ENCODE peak calls at places on chromosome 13, in six cellular contexts. One of them, this sample, is unnamed.

GRCh38 chr13:107907065-107907464 is 308.3 kb downstream of the LIG4 start:
- DNase-seq in naive thymus-derived CD8-positive, alpha-beta T cell: no peak
- DNase-seq in stimulated activated CD4-positive, alpha-beta T cell treated with anti-CD3 and anti-CD28 coated beads, Interleukin-1b, Interleukin-23, amount 100 ng/mL, for 1 hour: no peak
- DNase-seq in NCI-H82: no peak
- DNase-seq in T-helper 17 cell: no peak
- DNase-seq in cerebellar nuclear complex: no peak
- DNase-seq in this sample: no peak

GRCh38 chr13:62687727-62688126 is 1272.1 kb upstream of the PCDH20 start:
- DNase-seq in naive thymus-derived CD8-positive, alpha-beta T cell: no peak
- DNase-seq in stimulated activated CD4-positive, alpha-beta T cell treated with anti-CD3 and anti-CD28 coated beads, Interleukin-1b, Interleukin-23, amount 100 ng/mL, for 1 hour: no peak
- DNase-seq in NCI-H82: peak
- DNase-seq in T-helper 17 cell: no peak
- DNase-seq in cerebellar nuclear complex: no peak
- DNase-seq in this sample: no peak

GRCh38 chr13:94595006-94595942 is 678 bp downstream of the TGDS start:
- DNase-seq in naive thymus-derived CD8-positive, alpha-beta T cell: no peak
- DNase-seq in stimulated activated CD4-positive, alpha-beta T cell treated with anti-CD3 and anti-CD28 coated beads, Interleukin-1b, Interleukin-23, amount 100 ng/mL, for 1 hour: no peak
- DNase-seq in NCI-H82: peak
- DNase-seq in T-helper 17 cell: no peak
- DNase-seq in cerebellar nuclear complex: no peak
- DNase-seq in this sample: no peak

GRCh38 chr13:99610702-99611289 is 109.5 kb downstream of the TM9SF2 start:
- DNase-seq in naive thymus-derived CD8-positive, alpha-beta T cell: no peak
- DNase-seq in stimulated activated CD4-positive, alpha-beta T cell treated with anti-CD3 and anti-CD28 coated beads, Interleukin-1b, Interleukin-23, amount 100 ng/mL, for 1 hour: no peak
- DNase-seq in NCI-H82: peak
- DNase-seq in T-helper 17 cell: no peak
- DNase-seq in cerebellar nuclear complex: no peak
- DNase-seq in this sample: no peak

GRCh38 chr13:37319041-37319443 is 213.6 kb upstream of the CSNK1A1L start:
- DNase-seq in naive thymus-derived CD8-positive, alpha-beta T cell: no peak
- DNase-seq in stimulated activated CD4-positive, alpha-beta T cell treated with anti-CD3 and anti-CD28 coated beads, Interleukin-1b, Interleukin-23, amount 100 ng/mL, for 1 hour: no peak
- DNase-seq in NCI-H82: no peak
- DNase-seq in T-helper 17 cell: no peak
- DNase-seq in cerebellar nuclear complex: no peak
- DNase-seq in this sample: no peak

GRCh38 chr13:33927315-33927714 is 109.4 kb downstream of the RFC3 start:
- DNase-seq in naive thymus-derived CD8-positive, alpha-beta T cell: no peak
- DNase-seq in stimulated activated CD4-positive, alpha-beta T cell treated with anti-CD3 and anti-CD28 coated beads, Interleukin-1b, Interleukin-23, amount 100 ng/mL, for 1 hour: no peak
- DNase-seq in NCI-H82: no peak
- DNase-seq in T-helper 17 cell: no peak
- DNase-seq in cerebellar nuclear complex: no peak
- DNase-seq in this sample: no peak

GRCh38 chr13:69935043-69935442 is 172.6 kb upstream of the ATXN8OS start:
- DNase-seq in naive thymus-derived CD8-positive, alpha-beta T cell: no peak
- DNase-seq in stimulated activated CD4-positive, alpha-beta T cell treated with anti-CD3 and anti-CD28 coated beads, Interleukin-1b, Interleukin-23, amount 100 ng/mL, for 1 hour: no peak
- DNase-seq in NCI-H82: peak
- DNase-seq in T-helper 17 cell: no peak
- DNase-seq in cerebellar nuclear complex: no peak
- DNase-seq in this sample: no peak

GRCh38 chr13:93784191-93784590 is 557.6 kb downstream of the GPC6 start:
- DNase-seq in naive thymus-derived CD8-positive, alpha-beta T cell: no peak
- DNase-seq in stimulated activated CD4-positive, alpha-beta T cell treated with anti-CD3 and anti-CD28 coated beads, Interleukin-1b, Interleukin-23, amount 100 ng/mL, for 1 hour: no peak
- DNase-seq in NCI-H82: no peak
- DNase-seq in T-helper 17 cell: no peak
- DNase-seq in cerebellar nuclear complex: no peak
- DNase-seq in this sample: no peak